ENCODE peak calls at places on chromosomes 12 and 14, in six cellular contexts. U is heart left ventricle, Z is neural crest cell, G is MCF 10A, P is GDM1, X is IMR-90. A is an unnamed sample.

GRCh38 chr12:6826125-6826733 is 2.0 kb upstream of the P3H3 start:
- DNase-seq in U (no peak), Z (no peak), G (no peak), P (no peak), X (no peak), A (no peak)

GRCh38 chr12:125650587-125650986 is 585.4 kb downstream of the AACS start:
- DNase-seq in U (no peak), Z (no peak), G (no peak), P (no peak), X (no peak), A (no peak)

GRCh38 chr14:37791384-37792036 is 196.1 kb downstream of the TTC6 start:
- DNase-seq in U (no peak), Z (no peak), G (no peak), P (no peak), X (no peak), A (no peak)

GRCh38 chr12:60279224-60279623 is 683.4 kb downstream of the SLC16A7 start:
- DNase-seq in U (no peak), Z (no peak), G (no peak), P (no peak), X (peak), A (no peak)

GRCh38 chr12:105977256-105978051 is 161.3 kb downstream of the NUAK1 start:
- DNase-seq in U (no peak), Z (no peak), G (no peak), P (no peak), X (peak), A (peak)

GRCh38 chr12:132191715-132192553 is 47.7 kb downstream of the NOC4L start:
- DNase-seq in U (no peak), Z (no peak), G (no peak), P (no peak), X (no peak), A (no peak)

GRCh38 chr12:126385785-126386184 is 1320.5 kb downstream of the AACS start:
- DNase-seq in U (no peak), Z (no peak), G (peak), P (no peak), X (no peak), A (peak)

GRCh38 chr12:116404913-116405611 is 127.6 kb upstream of the MED13L start:
- DNase-seq in U (no peak), Z (no peak), G (no peak), P (no peak), X (no peak), A (no peak)

GRCh38 chr12:6946033-6946919 is 2.5 kb downstream of the C12orf57 start:
- DNase-seq in U (no peak), Z (no peak), G (peak), P (no peak), X (no peak), A (no peak)

GRCh38 chr12:104064031-104064841 is at the start of gene HCFC2:
- DNase-seq in U (peak), Z (peak), G (peak), P (peak), X (peak), A (peak)

GRCh38 chr14:20376071-20376588 is 32.7 kb downstream of the PARP2 start:
- DNase-seq in U (no peak), Z (no peak), G (no peak), P (no peak), X (no peak), A (no peak)

GRCh38 chr14:102928412-102929348 is 6.2 kb downstream of the AMN start:
- DNase-seq in U (peak), Z (peak), G (no peak), P (no peak), X (peak), A (no peak)

GRCh38 chr14:91412939-91413338 is 4.7 kb downstream of the CCDC88C start:
- DNase-seq in U (no peak), Z (no peak), G (no peak), P (no peak), X (no peak), A (no peak)

GRCh38 chr14:73761621-73762355 is 47.6 kb upstream of the PNMA1 start:
- DNase-seq in U (no peak), Z (no peak), G (no peak), P (no peak), X (no peak), A (no peak)

GRCh38 chr12:26239508-26240328 is 44.3 kb downstream of the SSPN start:
- DNase-seq in U (peak), Z (no peak), G (peak), P (no peak), X (peak), A (peak)

GRCh38 chr12:40105515-40106201 is at the start of gene SLC2A13:
- DNase-seq in U (peak), Z (peak), G (peak), P (peak), X (peak), A (peak)

GRCh38 chr12:69389836-69390235 is 30.3 kb downstream of the YEATS4 start:
- DNase-seq in U (no peak), Z (no peak), G (peak), P (no peak), X (peak), A (peak)

GRCh38 chr14:50649691-50650090 is 18.4 kb downstream of the SAV1 start:
- DNase-seq in U (no peak), Z (no peak), G (no peak), P (no peak), X (no peak), A (no peak)

GRCh38 chr12:110247340-110248095 is 33.5 kb upstream of the ATP2A2 start:
- DNase-seq in U (peak), Z (no peak), G (peak), P (no peak), X (no peak), A (no peak)

GRCh38 chr12:46562625-46563228 is 190.2 kb upstream of the SLC38A2 start:
- DNase-seq in U (no peak), Z (no peak), G (peak), P (no peak), X (peak), A (peak)

GRCh38 chr14:104939666-104940410 is 15.2 kb downstream of the PLD4 start:
- DNase-seq in U (no peak), Z (no peak), G (no peak), P (no peak), X (no peak), A (no peak)

GRCh38 chr12:75705749-75706719 is 194.6 kb upstream of the KRR1 start:
- DNase-seq in U (peak), Z (no peak), G (peak), P (no peak), X (peak), A (peak)

GRCh38 chr12:7588703-7589329 is 76.9 kb downstream of the APOBEC1 start:
- DNase-seq in U (peak), Z (peak), G (peak), P (peak), X (peak), A (peak)